ENCODE peak calls at places on chromosomes 16 and 17, in eight cellular contexts. J, M, E, Y, P, X, T and G are unnamed samples.

GRCh38 chr17:80523054-80523744 is 21.4 kb upstream of the RPTOR start:
- DNase-seq in Y (no peak), P (no peak), J (no peak), M (no peak), X (no peak), T (no peak), E (no peak), G (no peak)

GRCh38 chr16:85171809-85172464 is 59.7 kb upstream of the CIBAR2 start:
- DNase-seq in T (no peak), E (no peak), Y (no peak), M (no peak), X (no peak), J (no peak), P (no peak), G (no peak)

GRCh38 chr17:48522031-48522593 is 8.7 kb downstream of the HOXB1 start:
- DNase-seq in T (no peak), E (no peak), X (no peak), M (no peak), P (no peak), J (no peak), Y (no peak), G (no peak)

GRCh38 chr17:66464921-66465320 is 162.5 kb downstream of the PRKCA start:
- DNase-seq in Y (no peak), M (no peak), E (no peak), J (no peak), T (no peak), X (peak; percentile 59), P (no peak), G (no peak)

GRCh38 chr16:54407596-54407995 is 121.0 kb upstream of the IRX3 start:
- DNase-seq in T (peak; percentile 45), P (no peak), M (no peak), E (no peak), Y (no peak), J (no peak), X (peak; percentile 39), G (no peak)

GRCh38 chr16:57091990-57092785 is at the start of gene CPNE2:
- DNase-seq in Y (peak; percentile 63), E (no peak), T (peak; percentile 34), J (no peak), X (no peak), M (peak; percentile 69), P (peak; percentile 34), G (no peak)

GRCh38 chr17:34456121-34456520 is 93.1 kb upstream of the CCL1 start:
- DNase-seq in X (no peak), J (no peak), T (no peak), M (no peak), Y (no peak), P (no peak), E (no peak), G (no peak)

GRCh38 chr16:85556456-85557082 is 56.6 kb upstream of the GSE1 start:
- DNase-seq in J (no peak), X (no peak), Y (no peak), T (peak; percentile 86), M (peak; percentile 74), E (no peak), P (peak; percentile 78), G (no peak)

GRCh38 chr16:85428168-85428898 is 184.8 kb upstream of the GSE1 start:
- DNase-seq in T (peak; percentile 44), M (peak; percentile 79), E (peak; percentile 38), X (no peak), J (no peak), P (peak; percentile 64), Y (no peak), G (no peak)

GRCh38 chr16:86436466-86437185 is 73.7 kb upstream of the FOXF1 start:
- DNase-seq in E (no peak), J (no peak), X (no peak), Y (no peak), T (no peak), M (no peak), P (no peak), G (no peak)

GRCh38 chr16:67936124-67936875 is at the start of gene PSMB10:
- DNase-seq in M (peak; percentile 49), J (no peak), Y (peak; percentile 65), E (no peak), P (no peak), X (no peak), T (peak; percentile 49), G (no peak)

GRCh38 chr17:36935681-36936454 is 1.4 kb upstream of the LHX1 start:
- DNase-seq in Y (no peak), X (no peak), P (no peak), M (no peak), E (no peak), T (no peak), J (no peak), G (no peak)

GRCh38 chr16:86924537-86924936 is 346.2 kb downstream of the FOXL1 start:
- DNase-seq in Y (no peak), X (peak; percentile 7), M (no peak), P (no peak), J (no peak), E (no peak), T (no peak), G (no peak)

GRCh38 chr16:69150146-69150865 is 17.9 kb downstream of the UTP4 start:
- DNase-seq in P (peak; percentile 76), E (peak; percentile 55), J (peak; percentile 57), X (peak; percentile 60), T (peak; percentile 72), Y (peak; percentile 0), M (peak; percentile 32), G (no peak)

GRCh38 chr16:57807252-57807967 is 5.1 kb upstream of the KIFC3 start:
- DNase-seq in E (no peak), J (no peak), T (no peak), X (no peak), P (no peak), Y (no peak), M (no peak), G (no peak)

GRCh38 chr16:4375717-4376116 is 4.1 kb downstream of the VASN start:
- DNase-seq in M (no peak), Y (no peak), P (no peak), T (no peak), J (no peak), E (no peak), X (no peak), G (no peak)

GRCh38 chr16:21940570-21940969 is 12.6 kb upstream of the UQCRC2 start:
- DNase-seq in Y (no peak), J (no peak), T (no peak), E (no peak), M (no peak), P (no peak), X (no peak), G (no peak)

GRCh38 chr16:89471225-89471624 is 19.1 kb downstream of the ANKRD11 start:
- DNase-seq in X (peak; percentile 25), M (no peak), P (no peak), T (no peak), Y (no peak), J (no peak), E (no peak), G (no peak)

GRCh38 chr16:3609895-3610697 is 1.3 kb downstream of the SLX4 start:
- DNase-seq in E (no peak), P (no peak), X (no peak), M (no peak), T (no peak), Y (no peak), J (no peak), G (no peak)

GRCh38 chr17:50033316-50033715 is 22.6 kb upstream of the ITGA3 start:
- DNase-seq in P (no peak), X (no peak), M (no peak), Y (no peak), J (no peak), T (no peak), E (no peak), G (no peak)

GRCh38 chr16:84907575-84907974 is 87.8 kb downstream of the CRISPLD2 start:
- DNase-seq in E (no peak), Y (no peak), X (no peak), P (no peak), M (no peak), T (no peak), J (no peak), G (no peak)

GRCh38 chr16:61579195-61579594 is 457.0 kb downstream of the CDH8 start:
- DNase-seq in Y (no peak), T (no peak), J (no peak), M (no peak), X (no peak), E (no peak), P (no peak), G (no peak)

GRCh38 chr16:79170565-79171242 is 429.8 kb downstream of the MAF start:
- DNase-seq in M (no peak), E (no peak), X (no peak), J (no peak), P (no peak), Y (no peak), T (no peak), G (no peak)

GRCh38 chr17:34570491-34570890 is 8.9 kb upstream of the TMEM132E start:
- DNase-seq in Y (no peak), J (no peak), M (no peak), E (no peak), X (no peak), T (no peak), P (no peak), G (no peak)

GRCh38 chr17:45031231-45032149 is 19.9 kb downstream of the DCAKD start:
- DNase-seq in Y (no peak), T (peak; percentile 61), J (no peak), E (no peak), P (no peak), M (no peak), X (no peak), G (no peak)

GRCh38 chr17:67392111-67392510 is 15.0 kb downstream of the PITPNC1 start:
- DNase-seq in T (no peak), M (no peak), Y (no peak), P (no peak), J (no peak), E (no peak), X (no peak), G (no peak)

GRCh38 chr17:61504697-61505096 is 52.5 kb downstream of the TBX4 start:
- DNase-seq in J (peak; percentile 29), M (no peak), X (peak; percentile 83), E (no peak), P (no peak), Y (no peak), T (no peak), G (no peak)

GRCh38 chr16:46929378-46930332 is 43.8 kb downstream of the DNAJA2 start:
- DNase-seq in X (no peak), Y (peak; percentile 56), E (peak; percentile 18), J (no peak), P (peak; percentile 71), T (no peak), M (peak; percentile 91), G (no peak)

GRCh38 chr17:18248300-18248731 is 10.2 kb downstream of the FLII start:
- DNase-seq in X (no peak), M (peak; percentile 91), J (peak; percentile 45), E (no peak), T (peak; percentile 72), Y (peak; percentile 53), P (peak; percentile 79), G (no peak)

GRCh38 chr17:72588961-72589360 is 468.1 kb downstream of the SOX9 start:
- DNase-seq in T (peak; percentile 97), Y (no peak), M (no peak), J (no peak), X (no peak), P (no peak), E (peak; percentile 87), G (no peak)

GRCh38 chr17:82769041-82769440 is 17.2 kb downstream of the TBCD start:
- DNase-seq in J (no peak), X (no peak), M (no peak), P (no peak), E (no peak), T (no peak), Y (no peak), G (no peak)

GRCh38 chr16:49700222-49700927 is 155.5 kb downstream of the ZNF423 start:
- DNase-seq in M (no peak), J (no peak), Y (no peak), E (no peak), T (peak; percentile 95), P (no peak), X (no peak), G (peak; percentile 79)

GRCh38 chr16:79662673-79663313 is 62.3 kb upstream of the MAF start:
- DNase-seq in T (no peak), M (no peak), J (no peak), P (no peak), X (no peak), Y (no peak), E (no peak), G (no peak)

GRCh38 chr16:15482068-15482747 is 47.8 kb downstream of the BMERB1 start:
- DNase-seq in P (no peak), J (peak; percentile 83), M (no peak), Y (no peak), T (peak; percentile 17), X (peak; percentile 82), E (peak; percentile 99), G (peak; percentile 77)